ENCODE peak calls at places on chromosomes 11 and 22, in five cellular contexts. T, P, N, F and L are unnamed samples.
A peak's percentile ranks its signal among the peaks of the same experiment; 100 is the strongest.

GRCh38 chr11:47886096-47886495 is 37.9 kb upstream of the NUP160 start:
- DNase-seq in T (peak; percentile 78), F (no peak), P (no peak), N (no peak), L (peak; percentile 84)

GRCh38 chr11:23079382-23079813 is 219.1 kb upstream of the CCDC179 start:
- DNase-seq in F (no peak), T (peak; percentile 5), P (no peak), N (no peak), L (no peak)

GRCh38 chr11:74680703-74681531 is 50.3 kb downstream of the CHRDL2 start:
- DNase-seq in F (no peak), T (no peak), N (no peak), P (peak; percentile 8), L (peak; percentile 70)

GRCh38 chr11:132779487-132779886 is 752.8 kb downstream of the OPCML start:
- DNase-seq in T (no peak), P (no peak), F (peak; percentile 54), N (no peak), L (no peak)

GRCh38 chr11:1526785-1527184 is 40.2 kb upstream of the MOB2 start:
- DNase-seq in N (no peak), P (no peak), F (no peak), T (no peak), L (no peak)

GRCh38 chr22:21026783-21027692 is 5.3 kb downstream of the SLC7A4 start:
- DNase-seq in N (no peak), T (peak; percentile 29), F (no peak), P (no peak), L (peak; percentile 96)

GRCh38 chr11:33829430-33830141 is 55.3 kb upstream of the FBXO3 start:
- DNase-seq in N (peak; percentile 20), T (peak; percentile 87), P (peak; percentile 52), F (peak; percentile 78), L (peak; percentile 91)

GRCh38 chr22:41812805-41813545 is 12.5 kb downstream of the CCDC134 start:
- DNase-seq in P (no peak), F (no peak), N (no peak), T (no peak), L (no peak)

GRCh38 chr22:32745251-32745995 is 56.1 kb upstream of the TIMP3 start:
- DNase-seq in P (no peak), T (peak; percentile 22), N (no peak), F (peak; percentile 71), L (no peak)

GRCh38 chr11:123628936-123629683 is 25.3 kb downstream of the SCN3B start:
- DNase-seq in P (no peak), N (no peak), T (peak; percentile 52), F (no peak), L (no peak)